ENCODE peak calls at places on chromosome 18, in four cellular contexts. F is HepG2, B is H1, P is K562. T is an unnamed sample.

GRCh38 chr18:32889620-32890593 is 117.1 kb upstream of the KLHL14 start:
- DNase-seq in P (no peak), B (peak; percentile 48), F (no peak), T (no peak)

GRCh38 chr18:13547347-13547746 is 179.0 kb downstream of the FAM210A start:
- DNase-seq in B (no peak), F (no peak), P (no peak), T (no peak)

GRCh38 chr18:78506031-78506461 is 473.6 kb upstream of the SALL3 start:
- DNase-seq in B (peak; percentile 74), F (peak; percentile 12), P (no peak), T (no peak)

GRCh38 chr18:52341617-52342381 is 1.8 kb downstream of the DCC start:
- DNase-seq in B (peak; percentile 71), P (no peak), F (no peak), T (no peak)

GRCh38 chr18:9613550-9614400 is 584 bp downstream of the PPP4R1 start:
- DNase-seq in P (peak; percentile 81), F (peak; percentile 39), B (peak; percentile 70), T (no peak)

GRCh38 chr18:68960355-68960754 is 162.5 kb downstream of the CCDC102B start:
- DNase-seq in F (no peak), B (no peak), P (no peak), T (no peak)

GRCh38 chr18:46261799-46262198 is 157.6 kb downstream of the HAUS1 start:
- DNase-seq in P (no peak), F (no peak), B (no peak), T (no peak)

GRCh38 chr18:79567481-79568147 is 112.0 kb upstream of the CTDP1 start:
- DNase-seq in F (no peak), B (no peak), P (no peak), T (no peak)

GRCh38 chr18:10490401-10491289 is 35.2 kb upstream of the NAPG start:
- DNase-seq in F (peak; percentile 77), B (peak; percentile 57), P (peak; percentile 33), T (peak; percentile 58)

GRCh38 chr18:2692508-2692907 is 37.0 kb downstream of the SMCHD1 start:
- DNase-seq in P (no peak), B (no peak), F (no peak), T (no peak)

GRCh38 chr18:79510731-79511141 is 115.0 kb downstream of the NFATC1 start:
- DNase-seq in P (no peak), F (no peak), B (no peak), T (no peak)

GRCh38 chr18:64720781-64721464 is 572.0 kb upstream of the LINC00305 start:
- DNase-seq in P (no peak), B (no peak), F (peak; percentile 21), T (no peak)

GRCh38 chr18:50776383-50776782 is 43.4 kb downstream of the MRO start:
- DNase-seq in P (no peak), B (no peak), F (no peak), T (no peak)

GRCh38 chr18:3982541-3982940 is 472.6 kb downstream of the DLGAP1 start:
- DNase-seq in F (no peak), P (no peak), B (no peak), T (no peak)

GRCh38 chr18:61575419-61575818 is 242.2 kb downstream of the CDH20 start:
- DNase-seq in F (no peak), P (no peak), B (no peak), T (no peak)

GRCh38 chr18:61569176-61569892 is 236.1 kb downstream of the CDH20 start:
- DNase-seq in P (no peak), F (no peak), B (no peak), T (no peak)

GRCh38 chr18:61574665-61575064 is 241.4 kb downstream of the CDH20 start:
- DNase-seq in F (no peak), B (no peak), P (no peak), T (no peak)

GRCh38 chr18:61570070-61570469 is 236.8 kb downstream of the CDH20 start:
- DNase-seq in P (no peak), F (no peak), B (no peak), T (no peak)

DNA sequence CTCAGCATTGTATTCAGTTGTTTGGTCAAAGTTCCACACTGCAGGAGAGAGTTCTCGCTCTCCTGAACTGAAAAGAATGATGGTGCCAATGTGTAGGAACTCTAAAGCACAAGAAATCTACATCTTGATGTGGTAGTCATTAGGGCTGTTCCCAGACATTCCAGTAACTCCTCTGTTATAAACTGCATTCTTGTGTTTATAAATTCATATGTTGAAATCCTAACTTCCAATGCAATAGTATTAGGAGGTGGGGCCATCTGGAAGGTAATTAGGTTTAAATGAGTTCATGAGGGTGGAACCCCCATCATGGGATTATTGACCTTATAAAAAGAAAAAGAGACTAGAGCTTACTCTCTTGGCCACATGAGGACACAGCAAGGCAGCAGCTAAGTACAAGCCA is 239.6 kb downstream of the CDH20 start:
- DNase-seq in F (no peak), B (no peak), P (no peak), T (no peak)
- TF ChIP-seq HDAC6 in F (no peak), B (no peak), P (no peak), T (no peak)

GRCh38 chr18:24584777-24585176 is 124.3 kb downstream of the HRH4 start:
- DNase-seq in P (no peak), B (no peak), F (no peak), T (no peak)
- TF ChIP-seq BRCA1 in P (no peak), B (no peak), F (no peak), T (no peak)

GRCh38 chr18:56298935-56299334 is 339.5 kb downstream of the TXNL1 start:
- DNase-seq in P (peak; percentile 10), F (no peak), B (no peak), T (no peak)
- TF ChIP-seq ATF2 in P (no peak), F (no peak), B (no peak), T (no peak)

DNA sequence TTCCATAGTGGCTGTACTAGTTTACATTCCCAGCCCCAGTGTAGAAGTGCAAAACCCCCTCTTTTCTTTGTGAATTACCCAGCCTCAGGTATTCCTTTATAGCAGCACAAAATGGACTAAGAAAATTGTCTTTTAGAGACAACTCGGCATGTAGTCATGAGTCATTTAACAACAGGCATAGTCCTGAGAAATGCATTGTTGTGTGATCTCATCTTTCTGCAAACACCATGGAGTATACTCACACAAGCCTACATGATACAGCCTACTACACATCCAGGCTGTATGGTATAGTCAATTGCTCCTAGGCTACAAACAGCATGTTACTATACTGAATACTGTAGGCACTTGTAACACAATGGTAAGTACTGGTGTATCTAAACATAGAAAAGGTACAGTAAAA is 44.4 kb upstream of the MBP start:
- DNase-seq in P (no peak), B (no peak), F (no peak), T (no peak)
- TF ChIP-seq HDAC6 in P (no peak), B (no peak), F (no peak), T (no peak)

DNA sequence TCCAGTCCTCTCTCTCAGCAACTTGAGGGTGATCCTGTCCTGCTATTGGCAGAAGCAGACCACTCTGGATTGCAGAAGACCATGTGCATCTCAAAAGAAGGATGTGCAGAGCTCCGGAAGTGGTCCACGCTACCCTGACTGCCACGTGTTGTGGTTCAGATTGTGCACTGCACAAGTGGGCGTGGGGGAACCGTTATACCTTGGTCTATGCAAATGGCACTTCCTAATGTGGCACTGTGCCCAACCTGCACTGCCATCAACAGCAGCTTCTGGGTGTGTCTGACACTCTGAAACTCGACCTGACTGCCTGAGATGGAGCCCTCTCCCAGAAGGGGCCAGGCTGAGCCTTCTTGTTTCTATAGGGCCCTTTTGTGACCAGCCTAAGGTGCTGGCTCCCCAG is 219.1 kb downstream of the ZNF516 start:
- DNase-seq in B (no peak), P (no peak), F (no peak), T (no peak)
- TF ChIP-seq BRCA1 in B (no peak), P (no peak), F (no peak), T (no peak)

GRCh38 chr18:7844017-7844416 is 276.9 kb downstream of the PTPRM start:
- DNase-seq in P (no peak), B (no peak), F (no peak), T (no peak)
- TF ChIP-seq ATF2 in P (no peak), B (no peak), F (no peak), T (no peak)